ENCODE peak calls at places on chromosome 2, in four cellular contexts. T is transverse colon, S is tibial artery, K is PC-9. R is an unnamed sample.
A peak's percentile ranks its signal among the peaks of the same experiment; 100 is the strongest.

GRCh38 chr2:134135793-134136192 is 118.1 kb upstream of the MGAT5 start:
- DNase-seq in T (no peak), S (no peak), K (no peak), R (no peak)

GRCh38 chr2:42435641-42436040 is 58.1 kb downstream of the KCNG3 start:
- DNase-seq in T (no peak), S (no peak), K (no peak), R (no peak)

GRCh38 chr2:219631925-219632757 is 4.7 kb downstream of the SLC4A3 start:
- DNase-seq in T (no peak), S (peak; percentile 17), K (no peak), R (no peak)

GRCh38 chr2:61460168-61460567 is 10.7 kb downstream of the USP34 start:
- DNase-seq in T (no peak), S (no peak), K (no peak), R (no peak)

GRCh38 chr2:49914281-49914680 is 760.0 kb upstream of the FSHR start:
- DNase-seq in T (no peak), S (no peak), K (no peak), R (no peak)

GRCh38 chr2:16406929-16407328 is 258.7 kb downstream of the CYRIA start:
- DNase-seq in T (no peak), S (no peak), K (no peak), R (no peak)

GRCh38 chr2:181106789-181107418 is 126.5 kb downstream of the UBE2E3 start:
- DNase-seq in T (no peak), S (no peak), K (peak; percentile 30), R (no peak)

GRCh38 chr2:790634-791245 is 113.5 kb upstream of the TMEM18 start:
- DNase-seq in T (no peak), S (no peak), K (no peak), R (no peak)

GRCh38 chr2:240374085-240374907 is 61.2 kb upstream of the GPC1 start:
- DNase-seq in T (peak; percentile 36), S (peak; percentile 51), K (peak; percentile 93), R (peak; percentile 75)

GRCh38 chr2:177574357-177574756 is 181.8 kb downstream of the AGPS start:
- DNase-seq in T (no peak), S (no peak), K (no peak), R (no peak)

GRCh38 chr2:101803945-101804696 is 106.6 kb downstream of the MAP4K4 start:
- DNase-seq in T (no peak), S (no peak), K (no peak), R (no peak)

GRCh38 chr2:61181382-61182058 is 19.5 kb downstream of the C2orf74 start:
- DNase-seq in T (no peak), S (no peak), K (no peak), R (no peak)

GRCh38 chr2:16141641-16141921 is 201.2 kb downstream of the MYCN start:
- DNase-seq in T (no peak), S (no peak), K (no peak), R (no peak)

GRCh38 chr2:104518256-104518655 is 335.7 kb upstream of the POU3F3 start:
- DNase-seq in T (no peak), S (no peak), K (no peak), R (no peak)

GRCh38 chr2:160169401-160169918 is 30.6 kb downstream of the ITGB6 start:
- DNase-seq in T (no peak), S (no peak), K (no peak), R (no peak)

GRCh38 chr2:187302146-187302545 is 145.9 kb downstream of the CALCRL start:
- DNase-seq in T (no peak), S (no peak), K (no peak), R (no peak)

GRCh38 chr2:150469706-150470105 is 17.8 kb downstream of the RND3 start:
- DNase-seq in T (no peak), S (no peak), K (no peak), R (no peak)

GRCh38 chr2:121810959-121811853 is 55.8 kb downstream of the TSN start:
- DNase-seq in T (peak; percentile 41), S (peak; percentile 39), K (peak; percentile 25), R (no peak)

GRCh38 chr2:133561045-133561852 is 7.0 kb downstream of the NCKAP5 start:
- DNase-seq in T (no peak), S (no peak), K (no peak), R (no peak)

GRCh38 chr2:71940695-71941094 is 207.0 kb downstream of the CYP26B1 start:
- DNase-seq in T (peak; percentile 30), S (peak; percentile 67), K (no peak), R (peak; percentile 36)

GRCh38 chr2:101998556-101999121 is 6.9 kb downstream of the IL1R2 start:
- DNase-seq in T (no peak), S (no peak), K (no peak), R (no peak)

GRCh38 chr2:144217853-144218633 is 301.9 kb downstream of the ZEB2 start:
- DNase-seq in T (no peak), S (no peak), K (no peak), R (no peak)

DNA sequence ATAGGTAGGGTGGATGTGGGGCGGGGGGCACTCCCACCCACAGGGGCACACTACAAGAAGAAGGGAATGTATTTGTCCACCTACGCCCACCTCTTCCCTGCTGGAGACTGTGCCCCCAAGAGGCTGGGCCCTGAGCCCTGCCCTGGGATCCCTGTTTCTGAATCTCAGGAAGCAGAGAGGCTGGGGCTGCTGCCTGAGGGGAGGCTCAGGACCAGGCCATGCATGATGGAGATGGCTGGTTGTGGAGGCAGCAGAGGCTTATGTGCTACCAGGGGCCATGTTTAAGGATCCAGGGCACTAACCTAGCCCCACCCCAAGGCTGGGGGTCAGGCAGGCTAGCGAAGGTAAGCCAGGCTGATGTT is 81.1 kb upstream of the OTOF start:
- DNase-seq in T (no peak), S (no peak), K (no peak), R (no peak)
- H3K27me3 ChIP-seq in T (peaks cover 69% of the 10 kb centered on the region), S (no peaks in the 10 kb centered on the region), K (peaks cover 52% of the 10 kb centered on the region), R (peaks cover 47% of the 10 kb centered on the region)

GRCh38 chr2:115160523-115161521 is 718.4 kb downstream of the DPP10 start:
- DNase-seq in T (peak; percentile 47), S (no peak), K (no peak), R (peak; percentile 76)
- H3K4me3 ChIP-seq in T (peak overlapping the region; percentile 64), S (no peak overlapping the region), K (no peak overlapping the region), R (peak overlapping the region; percentile 40)

GRCh38 chr2:190805843-190806242 is 74.8 kb upstream of the GLS start:
- DNase-seq in T (no peak), S (no peak), K (no peak), R (no peak)

GRCh38 chr2:190802133-190802532 is 78.5 kb upstream of the GLS start:
- DNase-seq in T (no peak), S (no peak), K (no peak), R (no peak)

GRCh38 chr2:190805126-190805525 is 75.5 kb upstream of the GLS start:
- DNase-seq in T (no peak), S (no peak), K (no peak), R (no peak)

GRCh38 chr2:190802810-190803209 is 77.8 kb upstream of the GLS start:
- DNase-seq in T (no peak), S (no peak), K (no peak), R (no peak)

GRCh38 chr2:190804182-190804795 is 76.3 kb upstream of the GLS start:
- DNase-seq in T (no peak), S (no peak), K (no peak), R (no peak)
- H3K27me3 ChIP-seq in T (no peaks in the 10 kb centered on the region), S (no peaks in the 10 kb centered on the region), K (no peaks in the 10 kb centered on the region), R (no peaks in the 10 kb centered on the region)

DNA sequence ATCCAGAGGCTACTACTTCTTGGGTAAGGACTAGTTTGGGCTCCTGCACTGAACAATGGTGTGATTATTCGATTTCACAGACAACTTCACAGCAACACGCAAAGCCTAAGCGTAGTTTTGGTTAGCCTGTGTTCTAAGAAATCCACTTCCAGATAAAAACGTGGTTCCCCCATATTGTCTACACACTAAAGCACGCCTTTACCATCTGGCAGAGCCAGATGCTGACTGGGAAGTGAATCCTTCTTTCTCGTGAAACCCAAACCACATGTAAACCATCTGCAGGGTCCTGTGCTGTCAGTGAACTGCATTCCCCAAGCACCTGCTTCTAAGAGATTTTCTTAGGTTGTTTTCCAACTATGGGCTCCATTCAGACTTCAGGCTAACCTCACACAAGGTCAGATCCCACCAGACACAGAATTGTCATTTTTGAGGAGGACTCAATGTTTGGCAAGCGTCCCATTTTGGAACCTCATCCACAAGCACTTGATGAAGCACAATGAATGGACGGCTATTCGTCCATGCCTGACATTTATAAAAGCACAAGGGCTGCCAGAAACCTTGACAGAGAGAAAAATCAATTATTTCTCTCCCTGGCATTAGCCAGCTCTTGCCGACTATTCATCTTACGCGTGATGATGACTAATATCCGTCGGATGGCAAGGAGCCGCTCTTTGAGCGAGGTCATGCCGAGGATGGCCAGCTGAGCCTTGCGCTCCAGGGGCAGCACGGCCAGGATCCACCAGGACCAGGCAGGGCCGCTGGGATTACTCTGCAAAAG is 38.4 kb downstream of the LONRF2 start:
- DNase-seq in T (no peak), S (no peak), K (no peak), R (no peak)
- H3K4me3 ChIP-seq in T (no peak overlapping the region), S (no peak overlapping the region), K (no peak overlapping the region), R (no peak overlapping the region)

DNA sequence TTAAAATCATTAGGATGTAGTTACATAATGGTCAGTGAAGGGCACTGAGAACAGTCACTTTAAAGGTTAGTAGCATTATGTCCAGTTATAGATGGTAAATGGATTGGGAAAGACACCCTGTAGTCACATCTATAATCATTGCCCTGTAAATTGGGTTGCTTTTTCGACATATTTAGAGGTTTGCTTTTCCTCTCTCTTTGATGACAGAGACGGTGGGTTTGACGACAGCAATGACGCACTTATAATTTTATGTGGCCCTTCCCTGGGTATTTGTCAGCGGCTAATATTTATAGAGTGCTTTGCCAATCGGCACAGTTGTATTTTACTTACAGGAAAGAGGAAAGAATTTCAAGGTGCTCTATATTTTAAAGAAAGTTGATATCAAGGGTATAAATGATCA is 2.8 kb downstream of the CPS1 start:
- DNase-seq in T (no peak), S (no peak), K (no peak), R (no peak)
- H3K27me3 ChIP-seq in T (no peaks in the 10 kb centered on the region), S (no peaks in the 10 kb centered on the region), K (no peaks in the 10 kb centered on the region), R (no peaks in the 10 kb centered on the region)

GRCh38 chr2:227411320-227411989 is 23.7 kb upstream of the SCYGR1 start:
- DNase-seq in T (no peak), S (no peak), K (peak; percentile 56), R (no peak)
- H3K4me3 ChIP-seq in T (no peak overlapping the region), S (no peak overlapping the region), K (no peak overlapping the region), R (no peak overlapping the region)

GRCh38 chr2:127674241-127675209 is 805 bp downstream of the LIMS2 start:
- DNase-seq in T (no peak), S (peak; percentile 61), K (no peak), R (no peak)
- H3K27me3 ChIP-seq in T (peaks cover 56% of the 10 kb centered on the region), S (no peaks in the 10 kb centered on the region), K (peaks cover 89% of the 10 kb centered on the region), R (no peaks in the 10 kb centered on the region)

GRCh38 chr2:241842620-241843211 is 16.0 kb downstream of the PDCD1 start:
- DNase-seq in T (peak; percentile 65), S (peak; percentile 60), K (no peak), R (peak; percentile 82)

GRCh38 chr2:241843321-241844065 is 15.2 kb downstream of the PDCD1 start:
- DNase-seq in T (no peak), S (no peak), K (no peak), R (peak; percentile 60)

GRCh38 chr2:241842067-241842415 is 16.7 kb downstream of the PDCD1 start:
- DNase-seq in T (no peak), S (no peak), K (no peak), R (no peak)

GRCh38 chr2:241844831-241845578 is 13.7 kb downstream of the PDCD1 start:
- DNase-seq in T (no peak), S (no peak), K (no peak), R (no peak)

GRCh38 chr2:241844066-241844728 is 14.5 kb downstream of the PDCD1 start:
- DNase-seq in T (peak; percentile 82), S (peak; percentile 57), K (peak; percentile 84), R (peak; percentile 85)
- H3K4me3 ChIP-seq in T (peak overlapping the region; percentile 35), S (peak overlapping the region; percentile 42), K (no peak overlapping the region), R (peak overlapping the region; percentile 42)

GRCh38 chr2:40310303-40310702 is 141.6 kb downstream of the SLC8A1 start:
- DNase-seq in T (no peak), S (no peak), K (no peak), R (no peak)
- H3K27me3 ChIP-seq in T (no peaks in the 10 kb centered on the region), S (no peaks in the 10 kb centered on the region), K (no peaks in the 10 kb centered on the region), R (no peaks in the 10 kb centered on the region)

R was measured in upper lobe of right lung.